ENCODE peak calls at places on chromosomes 12 and 14, in five cellular contexts. F is stomach, V is transverse colon, K is sigmoid colon, G is A549. D is an unnamed sample.

GRCh38 chr14:100076133-100076532 is 10.9 kb downstream of the EVL start:
- DNase-seq in V (no peak), F (no peak), K (no peak), G (peak; percentile 13), D (no peak)

GRCh38 chr12:128966411-128966810 is 113.1 kb downstream of the GLT1D1 start:
- DNase-seq in K (no peak), G (no peak), F (no peak), V (no peak), D (no peak)

GRCh38 chr12:6684609-6685008 is 4.6 kb downstream of the ZNF384 start:
- DNase-seq in K (no peak), G (peak; percentile 56), V (no peak), F (no peak), D (no peak)

GRCh38 chr14:99586761-99587462 is 17.1 kb downstream of the CCDC85C start:
- DNase-seq in K (no peak), V (no peak), G (no peak), F (no peak), D (no peak)

GRCh38 chr12:31386364-31386777 is 60.4 kb upstream of the SINHCAF start:
- DNase-seq in K (no peak), F (no peak), G (no peak), V (no peak), D (no peak)

GRCh38 chr12:13463189-13463588 is 266.7 kb downstream of the EMP1 start:
- DNase-seq in K (no peak), F (no peak), G (no peak), V (no peak), D (no peak)

GRCh38 chr12:103813949-103814348 is 27.1 kb downstream of the NT5DC3 start:
- DNase-seq in F (no peak), K (peak; percentile 46), V (no peak), G (no peak), D (no peak)

GRCh38 chr12:107832441-107832840 is 57.9 kb downstream of the ASCL4 start:
- DNase-seq in G (no peak), F (no peak), V (no peak), K (no peak), D (no peak)

GRCh38 chr12:45401008-45401407 is 185.1 kb downstream of the ANO6 start:
- DNase-seq in V (no peak), K (no peak), G (no peak), F (no peak), D (no peak)

GRCh38 chr14:23663127-23663526 is 27.0 kb downstream of the DHRS2 start:
- DNase-seq in K (no peak), G (no peak), F (no peak), V (no peak), D (no peak)

GRCh38 chr12:84585996-84586395 is 326.6 kb downstream of the SLC6A15 start:
- DNase-seq in K (no peak), G (no peak), F (no peak), V (no peak), D (no peak)

GRCh38 chr12:15634010-15634676 is 155.0 kb downstream of the EPS8 start:
- DNase-seq in G (no peak), V (no peak), K (no peak), F (no peak), D (no peak)

GRCh38 chr14:72000907-72001306 is 68.7 kb downstream of the RGS6 start:
- DNase-seq in V (no peak), G (no peak), K (no peak), F (no peak), D (peak; percentile 60)

GRCh38 chr12:128381961-128382360 is 115.0 kb downstream of the TMEM132C start:
- DNase-seq in G (no peak), F (no peak), V (no peak), K (no peak), D (no peak)

GRCh38 chr12:53302903-53303302 is 3.4 kb downstream of the MYG1 start:
- DNase-seq in K (no peak), V (no peak), G (no peak), F (no peak), D (no peak)

GRCh38 chr14:32896979-32897723 is 41.5 kb upstream of the NPAS3 start:
- DNase-seq in F (no peak), K (no peak), G (no peak), V (no peak), D (no peak)

GRCh38 chr12:25283006-25283405 is 32.3 kb upstream of the KRAS start:
- DNase-seq in K (no peak), F (no peak), V (no peak), G (no peak), D (no peak)

GRCh38 chr14:72060460-72060859 is 128.2 kb downstream of the RGS6 start:
- DNase-seq in G (no peak), K (no peak), V (no peak), F (no peak), D (no peak)

DNA sequence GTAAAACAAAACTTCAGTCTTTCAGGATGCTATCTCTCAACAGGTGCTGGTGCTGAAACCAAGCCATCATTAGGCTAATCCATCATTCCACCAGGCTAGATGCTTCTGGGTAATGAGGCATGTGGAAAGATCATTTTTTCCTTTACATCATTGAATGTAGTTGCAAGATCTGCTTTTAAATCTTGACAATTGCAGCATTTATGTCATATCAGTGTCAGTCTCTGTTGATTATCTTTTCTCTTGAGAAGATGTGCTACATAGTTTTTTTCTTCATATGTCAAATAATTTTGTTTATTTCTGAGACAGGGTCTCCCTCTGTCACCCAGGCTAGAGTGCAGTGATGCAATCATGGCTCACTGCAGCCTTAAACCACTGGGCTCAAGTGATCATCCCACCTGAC is 16.2 kb upstream of the EXD2 start:
- DNase-seq in K (no peak), G (no peak), V (no peak), F (no peak), D (no peak)
- H3K4me1 ChIP-seq in K (no peaks in the 10 kb centered on the region), G (no peaks in the 10 kb centered on the region), V (no peaks in the 10 kb centered on the region), F (no peaks in the 10 kb centered on the region), D (no peaks in the 10 kb centered on the region)

GRCh38 chr12:126862500-126862899 is 1404.5 kb upstream of the TMEM132C start:
- DNase-seq in F (no peak), V (no peak), K (no peak), G (no peak), D (no peak)
- TF ChIP-seq EP300 in F (no peak), V (no peak), K (no peak), G (no peak), D (no peak)

DNA sequence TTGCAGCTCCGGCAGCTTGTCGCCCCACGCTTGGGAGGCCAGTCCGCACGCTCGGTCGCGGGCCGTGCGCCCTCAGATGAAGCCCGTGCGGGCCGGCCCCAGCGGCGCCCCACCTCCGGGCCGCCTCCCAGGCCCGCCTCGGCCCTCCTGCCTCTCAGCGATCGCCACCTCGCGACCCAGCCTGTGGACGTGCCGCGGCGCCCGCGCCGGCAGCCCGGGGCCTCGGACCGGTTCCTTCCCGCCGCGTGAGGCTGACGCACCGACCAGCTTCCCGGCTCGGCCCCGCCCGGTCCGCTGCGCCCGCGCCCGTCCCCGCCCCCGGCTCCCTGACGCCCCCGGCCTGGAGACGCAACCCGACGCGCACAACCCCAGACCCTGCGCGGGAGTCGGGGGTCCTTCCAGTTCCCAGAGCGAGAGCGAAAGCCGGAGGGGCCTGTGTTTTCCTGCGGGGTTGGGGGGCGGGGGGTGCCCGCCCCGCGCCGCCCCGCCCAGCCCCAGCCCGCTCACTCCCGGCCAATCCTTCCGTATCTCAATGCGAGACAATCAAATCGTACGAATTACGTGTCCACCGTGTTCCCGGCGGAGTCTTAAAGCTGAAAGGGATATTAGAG is at the start of gene ERO1A:
- DNase-seq in K (peak; percentile 91), F (peak; percentile 88), V (peak; percentile 89), G (peak; percentile 66), D (peak; percentile 53)
- TF ChIP-seq POLR2A in K (no peak), F (no peak), V (peak; percentile 54), G (peak; percentile 33), D (peak; percentile 63)

DNA sequence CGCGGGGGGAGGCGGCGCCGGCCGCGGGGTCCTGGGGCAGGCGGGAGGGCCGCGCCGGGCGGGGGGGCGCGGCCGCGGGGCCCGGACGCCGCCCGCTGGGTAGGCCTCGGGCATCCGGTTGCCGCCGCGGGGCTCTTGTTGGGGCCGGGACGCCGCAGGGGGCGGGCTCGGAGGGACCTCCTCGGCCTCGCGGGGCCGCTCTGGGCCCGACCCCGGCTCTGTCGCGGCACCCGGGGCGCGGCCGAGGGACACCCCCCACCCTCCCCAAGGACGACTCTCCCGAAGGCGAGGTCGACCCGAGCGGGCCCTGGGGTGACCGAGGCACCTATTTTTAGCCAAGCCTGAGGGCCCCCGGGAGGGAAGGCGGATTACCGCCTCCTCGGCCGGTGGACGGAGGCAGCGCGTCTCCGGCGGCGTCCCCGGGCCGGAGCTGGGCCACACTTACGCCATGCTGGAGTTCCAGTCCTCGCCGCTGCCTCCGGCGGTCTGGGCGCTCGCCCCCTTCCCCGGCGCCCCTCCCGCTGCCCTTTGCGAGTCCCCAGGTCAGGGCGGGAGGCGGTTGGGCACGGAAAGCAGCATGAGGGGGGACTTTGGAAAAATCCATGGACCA is 499 bp downstream of the KTN1 start:
- DNase-seq in G (no peak), F (peak; percentile 36), V (peak; percentile 47), K (peak; percentile 68), D (no peak)
- H3K4me1 ChIP-seq in G (peaks cover 46% of the 10 kb centered on the region), F (peaks cover 36% of the 10 kb centered on the region), V (peaks cover 31% of the 10 kb centered on the region), K (peaks cover 41% of the 10 kb centered on the region), D (peaks cover 53% of the 10 kb centered on the region)

DNA sequence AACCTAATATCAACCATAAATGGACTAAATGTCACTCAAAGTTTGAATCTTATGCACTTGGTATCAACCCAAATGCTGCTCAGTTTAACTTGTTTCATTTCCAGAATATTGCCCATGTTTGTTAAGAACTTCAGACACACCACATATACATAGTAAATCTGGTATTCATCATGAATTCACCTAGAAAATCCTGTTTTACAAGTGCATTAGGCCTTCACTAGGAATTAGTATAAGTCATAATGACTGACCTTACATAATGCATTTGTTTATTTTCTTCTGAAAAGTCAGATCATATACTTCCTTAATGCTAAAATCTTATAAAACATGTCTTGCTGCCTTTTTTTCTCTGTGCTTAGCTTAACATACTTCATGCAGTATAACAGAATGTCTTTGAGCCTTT is 66.1 kb downstream of the ABCD2 start:
- DNase-seq in F (no peak), V (no peak), G (no peak), K (no peak), D (no peak)
- TF ChIP-seq EP300 in F (no peak), V (no peak), G (no peak), K (no peak), D (no peak)

GRCh38 chr14:50769893-50770500 is 61.0 kb downstream of the NIN start:
- DNase-seq in G (no peak), K (no peak), F (peak; percentile 78), V (no peak), D (no peak)
- TF ChIP-seq POLR2A in G (no peak), K (no peak), F (no peak), V (no peak), D (no peak)

D was measured in tibial nerve.